ENCODE peak calls at places on chromosomes 12 and 14, in seven cellular contexts. One of them, this sample, is unnamed. For H3K27me3, the result is how much of the 10 kb centered on the place peaks cover.

GRCh38 chr14:20624495-20625070 is 16.9 kb downstream of the OR6S1 start:
- DNase-seq in testis: peak
- DNase-seq in heart right ventricle: peak
- DNase-seq in heart left ventricle: peak
- DNase-seq in mammary epithelial cell: peak
- DNase-seq in CD4-positive, alpha-beta T cell: no peak
- DNase-seq in neural progenitor cell: peak
- DNase-seq in this sample: peak

GRCh38 chr14:105398726-105399440 is 545 bp downstream of the TEX22 start:
- DNase-seq in heart left ventricle: no peak
- DNase-seq in mammary epithelial cell: no peak
- DNase-seq in neural progenitor cell: no peak
- DNase-seq in testis: no peak
- DNase-seq in heart right ventricle: no peak
- DNase-seq in CD4-positive, alpha-beta T cell: no peak
- DNase-seq in this sample: peak

GRCh38 chr12:49909826-49910225 is 6.1 kb upstream of the FAIM2 start:
- DNase-seq in heart right ventricle: no peak
- DNase-seq in testis: no peak
- DNase-seq in CD4-positive, alpha-beta T cell: no peak
- DNase-seq in heart left ventricle: no peak
- DNase-seq in mammary epithelial cell: peak
- DNase-seq in neural progenitor cell: peak
- DNase-seq in this sample: peak

GRCh38 chr12:16347391-16348298 is at the start of gene MGST1:
- DNase-seq in heart right ventricle: peak
- DNase-seq in mammary epithelial cell: peak
- DNase-seq in neural progenitor cell: peak
- DNase-seq in testis: peak
- DNase-seq in CD4-positive, alpha-beta T cell: no peak
- DNase-seq in heart left ventricle: peak
- DNase-seq in this sample: peak

GRCh38 chr14:69260979-69261605 is 1.1 kb downstream of the GALNT16 start:
- DNase-seq in neural progenitor cell: peak
- DNase-seq in heart right ventricle: peak
- DNase-seq in CD4-positive, alpha-beta T cell: peak
- DNase-seq in mammary epithelial cell: no peak
- DNase-seq in testis: peak
- DNase-seq in heart left ventricle: peak
- DNase-seq in this sample: peak

GRCh38 chr14:105093426-105094192 is 28.4 kb upstream of the GPR132 start:
- DNase-seq in heart left ventricle: peak
- DNase-seq in mammary epithelial cell: peak
- DNase-seq in heart right ventricle: peak
- DNase-seq in neural progenitor cell: peak
- DNase-seq in CD4-positive, alpha-beta T cell: peak
- DNase-seq in testis: peak
- DNase-seq in this sample: peak

GRCh38 chr12:109449845-109450532 is 27.1 kb downstream of the KCTD10 start:
- DNase-seq in CD4-positive, alpha-beta T cell: no peak
- DNase-seq in mammary epithelial cell: no peak
- DNase-seq in neural progenitor cell: no peak
- DNase-seq in heart left ventricle: no peak
- DNase-seq in testis: no peak
- DNase-seq in heart right ventricle: no peak
- DNase-seq in this sample: peak

GRCh38 chr14:70822706-70823185 is 13.4 kb upstream of the MAP3K9 start:
- DNase-seq in testis: peak
- DNase-seq in mammary epithelial cell: no peak
- DNase-seq in neural progenitor cell: peak
- DNase-seq in heart left ventricle: peak
- DNase-seq in CD4-positive, alpha-beta T cell: no peak
- DNase-seq in heart right ventricle: peak
- DNase-seq in this sample: peak

GRCh38 chr12:69479675-69480074 is 9.5 kb downstream of the FRS2 start:
- DNase-seq in heart left ventricle: no peak
- DNase-seq in neural progenitor cell: no peak
- DNase-seq in mammary epithelial cell: no peak
- DNase-seq in CD4-positive, alpha-beta T cell: no peak
- DNase-seq in heart right ventricle: no peak
- DNase-seq in testis: no peak
- DNase-seq in this sample: no peak

GRCh38 chr14:36070056-36071043 is 106.2 kb downstream of the PTCSC3 start:
- DNase-seq in mammary epithelial cell: peak
- DNase-seq in neural progenitor cell: peak
- DNase-seq in heart right ventricle: peak
- DNase-seq in testis: peak
- DNase-seq in CD4-positive, alpha-beta T cell: no peak
- DNase-seq in heart left ventricle: no peak
- DNase-seq in this sample: peak

GRCh38 chr12:48286665-48287064 is 64.1 kb downstream of the ZNF641 start:
- DNase-seq in heart right ventricle: no peak
- DNase-seq in CD4-positive, alpha-beta T cell: no peak
- DNase-seq in testis: peak
- DNase-seq in heart left ventricle: no peak
- DNase-seq in mammary epithelial cell: no peak
- DNase-seq in neural progenitor cell: peak
- DNase-seq in this sample: no peak

GRCh38 chr12:106084759-106085158 is 54.0 kb downstream of the NUAK1 start:
- DNase-seq in heart left ventricle: no peak
- DNase-seq in CD4-positive, alpha-beta T cell: no peak
- DNase-seq in heart right ventricle: no peak
- DNase-seq in neural progenitor cell: no peak
- DNase-seq in testis: no peak
- DNase-seq in mammary epithelial cell: no peak
- DNase-seq in this sample: no peak

GRCh38 chr14:101557811-101558738 is 3.2 kb upstream of the DIO3 start:
- DNase-seq in heart right ventricle: no peak
- DNase-seq in neural progenitor cell: peak
- DNase-seq in heart left ventricle: no peak
- DNase-seq in mammary epithelial cell: no peak
- DNase-seq in testis: peak
- DNase-seq in CD4-positive, alpha-beta T cell: no peak
- DNase-seq in this sample: peak

GRCh38 chr14:104069541-104069940 is 16.0 kb upstream of the ASPG start:
- DNase-seq in CD4-positive, alpha-beta T cell: no peak
- DNase-seq in heart left ventricle: no peak
- DNase-seq in heart right ventricle: no peak
- DNase-seq in testis: no peak
- DNase-seq in neural progenitor cell: no peak
- DNase-seq in mammary epithelial cell: no peak
- DNase-seq in this sample: no peak

GRCh38 chr14:104066279-104066678 is 19.2 kb upstream of the ASPG start:
- DNase-seq in heart left ventricle: no peak
- DNase-seq in neural progenitor cell: no peak
- DNase-seq in testis: no peak
- DNase-seq in mammary epithelial cell: no peak
- DNase-seq in CD4-positive, alpha-beta T cell: no peak
- DNase-seq in heart right ventricle: no peak
- DNase-seq in this sample: no peak

GRCh38 chr14:104072586-104072985 is 12.9 kb upstream of the ASPG start:
- DNase-seq in neural progenitor cell: no peak
- DNase-seq in CD4-positive, alpha-beta T cell: no peak
- DNase-seq in testis: no peak
- DNase-seq in mammary epithelial cell: peak
- DNase-seq in heart right ventricle: no peak
- DNase-seq in heart left ventricle: no peak
- DNase-seq in this sample: no peak

GRCh38 chr14:104063998-104064397 is 21.5 kb upstream of the ASPG start:
- DNase-seq in testis: no peak
- DNase-seq in CD4-positive, alpha-beta T cell: no peak
- DNase-seq in neural progenitor cell: no peak
- DNase-seq in heart left ventricle: no peak
- DNase-seq in mammary epithelial cell: no peak
- DNase-seq in heart right ventricle: no peak
- DNase-seq in this sample: no peak

DNA sequence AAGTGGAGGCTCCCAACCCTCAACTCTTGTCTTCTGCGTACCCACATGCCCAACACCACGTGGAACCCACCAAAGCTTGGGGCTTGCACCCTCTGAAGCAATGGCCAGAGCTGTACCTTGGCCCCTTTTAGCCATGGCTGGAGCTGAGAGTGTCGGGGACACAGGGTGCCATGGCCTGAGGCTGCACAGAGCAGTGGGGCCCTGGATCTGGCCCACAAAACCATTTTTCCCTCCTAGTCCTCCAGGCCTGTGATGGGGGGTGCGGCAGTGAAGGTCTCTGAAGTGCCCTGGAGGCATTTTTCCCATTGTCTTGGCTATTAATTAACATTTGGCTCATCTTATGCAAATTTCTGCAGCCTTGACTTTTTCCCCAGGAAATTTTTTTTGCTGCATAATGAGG is 18.8 kb upstream of the ASPG start:
- DNase-seq in heart right ventricle: no peak
- DNase-seq in neural progenitor cell: no peak
- DNase-seq in CD4-positive, alpha-beta T cell: no peak
- DNase-seq in mammary epithelial cell: no peak
- DNase-seq in testis: no peak
- DNase-seq in heart left ventricle: no peak
- DNase-seq in this sample: no peak
- H3K27me3 ChIP-seq in heart right ventricle: under half
- H3K27me3 ChIP-seq in neural progenitor cell: under half
- H3K27me3 ChIP-seq in CD4-positive, alpha-beta T cell: under half
- H3K27me3 ChIP-seq in mammary epithelial cell: under half
- H3K27me3 ChIP-seq in testis: under half
- H3K27me3 ChIP-seq in heart left ventricle: under half
- H3K27me3 ChIP-seq in this sample: under half

DNA sequence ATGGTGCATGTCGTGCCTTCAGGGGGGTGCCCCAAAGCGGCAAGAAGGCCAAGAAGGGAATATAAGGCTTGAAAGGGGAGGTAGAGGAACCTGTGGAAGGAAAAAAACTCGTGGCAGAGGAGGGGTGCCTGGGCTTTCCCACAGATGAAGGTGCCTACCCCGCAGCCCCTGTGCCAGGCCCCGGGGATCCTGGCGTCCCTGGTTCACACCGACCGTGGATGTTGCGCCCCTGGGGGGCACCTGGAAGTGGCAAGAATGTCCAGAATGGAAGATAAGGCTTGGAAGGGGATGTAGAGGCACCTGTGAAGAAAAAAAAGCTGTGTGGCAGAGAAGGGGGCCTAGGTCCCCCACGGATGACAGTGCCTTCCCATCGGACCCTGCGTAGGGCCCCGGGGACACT is 282.2 kb downstream of the ALG10 start:
- DNase-seq in mammary epithelial cell: no peak
- DNase-seq in CD4-positive, alpha-beta T cell: no peak
- DNase-seq in heart right ventricle: no peak
- DNase-seq in neural progenitor cell: no peak
- DNase-seq in testis: no peak
- DNase-seq in heart left ventricle: no peak
- DNase-seq in this sample: no peak
- H3K27me3 ChIP-seq in mammary epithelial cell: under half
- H3K27me3 ChIP-seq in CD4-positive, alpha-beta T cell: under half
- H3K27me3 ChIP-seq in heart right ventricle: under half
- H3K27me3 ChIP-seq in neural progenitor cell: under half
- H3K27me3 ChIP-seq in testis: under half
- H3K27me3 ChIP-seq in heart left ventricle: under half
- H3K27me3 ChIP-seq in this sample: under half

GRCh38 chr14:22159968-22160367 is 429.1 kb downstream of the DAD1 start:
- DNase-seq in testis: no peak
- DNase-seq in mammary epithelial cell: no peak
- DNase-seq in heart right ventricle: no peak
- DNase-seq in heart left ventricle: no peak
- DNase-seq in neural progenitor cell: no peak
- DNase-seq in CD4-positive, alpha-beta T cell: no peak
- DNase-seq in this sample: no peak

GRCh38 chr14:22163051-22163450 is 426.0 kb downstream of the DAD1 start:
- DNase-seq in CD4-positive, alpha-beta T cell: no peak
- DNase-seq in testis: no peak
- DNase-seq in mammary epithelial cell: no peak
- DNase-seq in neural progenitor cell: peak
- DNase-seq in heart right ventricle: no peak
- DNase-seq in heart left ventricle: no peak
- DNase-seq in this sample: no peak

GRCh38 chr14:22155582-22155981 is 433.4 kb downstream of the DAD1 start:
- DNase-seq in heart left ventricle: no peak
- DNase-seq in heart right ventricle: no peak
- DNase-seq in mammary epithelial cell: peak
- DNase-seq in CD4-positive, alpha-beta T cell: no peak
- DNase-seq in neural progenitor cell: no peak
- DNase-seq in testis: no peak
- DNase-seq in this sample: no peak

GRCh38 chr14:22159049-22159448 is 430.0 kb downstream of the DAD1 start:
- DNase-seq in testis: no peak
- DNase-seq in neural progenitor cell: no peak
- DNase-seq in heart left ventricle: no peak
- DNase-seq in CD4-positive, alpha-beta T cell: no peak
- DNase-seq in mammary epithelial cell: peak
- DNase-seq in heart right ventricle: no peak
- DNase-seq in this sample: no peak

DNA sequence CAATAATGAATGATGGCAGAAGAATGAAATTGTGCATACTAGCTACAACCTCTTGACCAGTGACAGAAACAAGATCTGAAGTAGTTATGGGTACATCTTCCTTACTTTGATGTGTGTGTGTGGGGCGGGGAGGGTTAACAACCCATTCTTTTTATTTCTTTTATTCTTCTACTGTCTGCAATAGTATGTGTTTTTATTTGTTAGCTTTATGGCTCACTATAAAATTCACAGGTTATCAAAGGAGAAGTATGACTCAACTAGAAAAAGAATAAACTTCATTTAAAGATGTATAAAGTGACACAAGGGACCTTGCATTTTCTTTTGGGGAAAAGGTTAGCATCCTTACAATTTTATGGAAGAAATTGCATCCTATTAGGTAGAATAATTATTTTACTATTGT is 430.5 kb downstream of the DAD1 start:
- DNase-seq in heart left ventricle: no peak
- DNase-seq in neural progenitor cell: no peak
- DNase-seq in testis: no peak
- DNase-seq in CD4-positive, alpha-beta T cell: no peak
- DNase-seq in mammary epithelial cell: no peak
- DNase-seq in heart right ventricle: no peak
- DNase-seq in this sample: no peak
- H3K27me3 ChIP-seq in heart left ventricle: under half
- H3K27me3 ChIP-seq in neural progenitor cell: under half
- H3K27me3 ChIP-seq in testis: under half
- H3K27me3 ChIP-seq in CD4-positive, alpha-beta T cell: under half
- H3K27me3 ChIP-seq in mammary epithelial cell: under half
- H3K27me3 ChIP-seq in heart right ventricle: under half
- H3K27me3 ChIP-seq in this sample: under half

DNA sequence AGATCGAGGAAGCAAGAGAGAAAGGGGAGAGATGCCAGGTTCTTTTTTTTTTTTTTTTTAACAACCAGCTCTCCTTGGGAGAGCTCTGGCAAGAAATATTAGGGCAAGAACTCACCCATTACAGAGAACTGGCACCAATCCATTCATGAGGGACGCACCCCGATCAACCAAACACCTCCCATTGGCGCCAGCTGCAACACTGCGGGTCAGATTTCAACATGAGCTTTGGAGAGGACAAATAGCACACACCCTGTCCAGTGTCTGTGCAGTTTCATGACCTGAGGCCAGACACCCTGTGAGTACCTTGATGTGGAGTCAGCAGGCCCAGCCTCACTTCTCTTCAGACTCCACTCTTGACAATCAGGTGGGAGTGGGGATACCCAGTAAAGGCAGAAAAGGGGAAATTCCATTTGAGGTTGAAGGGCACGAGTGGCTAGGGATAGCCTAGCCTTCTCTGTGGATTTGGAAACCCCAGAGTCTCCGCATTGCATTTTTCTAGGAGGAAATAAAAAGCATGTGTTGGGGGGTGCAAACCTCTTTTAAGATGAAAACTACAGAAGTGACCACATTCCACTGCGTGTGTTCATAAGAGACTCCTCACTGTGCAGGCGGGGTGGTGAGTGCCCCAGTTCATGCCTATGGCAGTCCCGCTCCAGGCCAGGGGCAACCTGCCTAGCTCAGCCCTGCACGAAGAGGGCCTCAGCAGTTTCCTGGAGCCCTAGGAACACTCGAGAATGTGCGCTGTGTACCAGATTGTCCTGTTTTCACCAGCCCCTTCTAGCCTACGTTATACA is 42.4 kb upstream of the GPATCH2L start:
- DNase-seq in neural progenitor cell: no peak
- DNase-seq in CD4-positive, alpha-beta T cell: no peak
- DNase-seq in heart right ventricle: no peak
- DNase-seq in testis: peak
- DNase-seq in mammary epithelial cell: no peak
- DNase-seq in heart left ventricle: no peak
- DNase-seq in this sample: no peak
- H3K27me3 ChIP-seq in neural progenitor cell: under half
- H3K27me3 ChIP-seq in CD4-positive, alpha-beta T cell: under half
- H3K27me3 ChIP-seq in heart right ventricle: under half
- H3K27me3 ChIP-seq in testis: under half
- H3K27me3 ChIP-seq in mammary epithelial cell: under half
- H3K27me3 ChIP-seq in heart left ventricle: under half
- H3K27me3 ChIP-seq in this sample: under half